ENCODE peak calls at places on chromosomes 13 and 19, in nine cellular contexts. V is right lobe of liver; L is neuronal stem cell; O is fibroblast of the aortic adventitia; R is GDM1; S is T-helper 2 cell; G is D341Med; N is AG20443; Q is activated naive CD4-positive, alpha-beta T cell treated with Interleukin-2 at 50 U/mL for 16 hours. F is an unnamed sample.

GRCh38 chr13:40352385-40352778 is 314.1 kb downstream of the FOXO1 start:
- DNase-seq in V (peak), L (no peak), O (peak), R (no peak), S (no peak), G (no peak), N (peak), Q (no peak), F (no peak)

GRCh38 chr13:39567569-39567968 is 35.4 kb downstream of the LHFPL6 start:
- DNase-seq in V (no peak), L (no peak), O (no peak), R (no peak), S (no peak), G (no peak), N (no peak), Q (no peak), F (no peak)

GRCh38 chr13:53010374-53011105 is 18.1 kb upstream of the OLFM4 start:
- DNase-seq in V (no peak), L (no peak), O (no peak), R (peak), S (no peak), G (no peak), N (no peak), Q (no peak), F (no peak)

GRCh38 chr13:113008841-113009240 is 39.8 kb downstream of the MCF2L start:
- DNase-seq in V (no peak), L (no peak), O (no peak), R (no peak), S (no peak), G (no peak), N (no peak), Q (no peak), F (no peak)

GRCh38 chr13:112686987-112687386 is 2.9 kb upstream of the ATP11A start:
- DNase-seq in V (no peak), L (no peak), O (no peak), R (no peak), S (no peak), G (no peak), N (no peak), Q (no peak), F (no peak)

GRCh38 chr19:4379383-4380253 is 20.7 kb downstream of the SH3GL1 start:
- DNase-seq in V (peak), L (no peak), O (no peak), R (no peak), S (no peak), G (no peak), N (no peak), Q (peak), F (peak)

GRCh38 chr19:56080669-56081401 is 40.3 kb downstream of the ZNF787 start:
- DNase-seq in V (peak), L (peak), O (peak), R (peak), S (peak), G (peak), N (peak), Q (peak), F (peak)

GRCh38 chr19:49165111-49165750 is 7.6 kb downstream of the TRPM4 start:
- DNase-seq in V (no peak), L (no peak), O (no peak), R (no peak), S (no peak), G (no peak), N (no peak), Q (no peak), F (no peak)

GRCh38 chr13:102273111-102273510 is 128.7 kb downstream of the FGF14 start:
- DNase-seq in V (no peak), L (no peak), O (no peak), R (no peak), S (no peak), G (no peak), N (no peak), Q (no peak), F (no peak)

GRCh38 chr19:422213-422916 is 13.4 kb upstream of the C2CD4C start:
- DNase-seq in V (no peak), L (no peak), O (no peak), R (no peak), S (no peak), G (no peak), N (no peak), Q (no peak), F (no peak)

GRCh38 chr19:39446365-39447084 is 1.1 kb downstream of the SUPT5H start:
- DNase-seq in V (no peak), L (no peak), O (no peak), R (no peak), S (no peak), G (no peak), N (no peak), Q (no peak), F (no peak)

GRCh38 chr13:42322806-42323205 is 50.9 kb downstream of the AKAP11 start:
- DNase-seq in V (no peak), L (no peak), O (no peak), R (no peak), S (no peak), G (no peak), N (no peak), Q (no peak), F (no peak)

GRCh38 chr19:51693819-51694218 is 689 bp downstream of the SPACA6 start:
- DNase-seq in V (peak), L (no peak), O (no peak), R (no peak), S (no peak), G (no peak), N (no peak), Q (no peak), F (no peak)

GRCh38 chr19:55232986-55233385 is 4.4 kb upstream of the TMEM86B start:
- DNase-seq in V (no peak), L (no peak), O (no peak), R (no peak), S (no peak), G (no peak), N (no peak), Q (no peak), F (no peak)

GRCh38 chr13:32086791-32087441 is 55.3 kb downstream of the FRY start:
- DNase-seq in V (no peak), L (no peak), O (peak), R (no peak), S (no peak), G (no peak), N (no peak), Q (no peak), F (no peak)

GRCh38 chr19:10432736-10433130 is 12.4 kb downstream of the PDE4A start:
- DNase-seq in V (no peak), L (no peak), O (no peak), R (no peak), S (no peak), G (peak), N (peak), Q (no peak), F (no peak)

GRCh38 chr13:97141564-97142005 is 80.5 kb upstream of the MBNL2 start:
- DNase-seq in V (no peak), L (peak), O (peak), R (no peak), S (no peak), G (peak), N (peak), Q (peak), F (peak)

GRCh38 chr19:50486823-50487515 is 10.3 kb upstream of the GARIN5A start:
- DNase-seq in V (no peak), L (no peak), O (peak), R (peak), S (peak), G (no peak), N (no peak), Q (peak), F (peak)